ENCODE peak calls at places on chromosomes 11 and 22, in seven cellular contexts. K is activated CD4-positive, alpha-beta T cell treated with anti-CD3 and anti-CD28 coated beads, Interleukin-2, amount 50 U/mL, for 48 hours; A is dermis blood vessel endothelial cell; T is ovary; D is transverse colon; X is A673; P is iris pigment epithelial cell. E is an unnamed sample.

GRCh38 chr11:7896026-7896785 is 34.9 kb downstream of the OR10A6 start:
- DNase-seq in K (no peak), A (no peak), T (no peak), D (no peak), X (no peak), P (no peak), E (no peak)

GRCh38 chr11:133911169-133911568 is 45.6 kb downstream of the IGSF9B start:
- DNase-seq in K (no peak), A (peak; percentile 7), T (no peak), D (no peak), X (no peak), P (no peak), E (peak; percentile 25)

GRCh38 chr11:18312012-18312411 is 9.9 kb downstream of the HPS5 start:
- DNase-seq in K (no peak), A (peak; percentile 16), T (no peak), D (no peak), X (no peak), P (peak; percentile 63), E (no peak)

GRCh38 chr11:85805387-85805786 is 5.6 kb downstream of the SYTL2 start:
- DNase-seq in K (no peak), A (no peak), T (no peak), D (no peak), X (no peak), P (no peak), E (no peak)

GRCh38 chr11:40647290-40647689 is 812.2 kb downstream of the LRRC4C start:
- DNase-seq in K (no peak), A (no peak), T (no peak), D (no peak), X (no peak), P (no peak), E (no peak)

GRCh38 chr11:19398772-19399542 is 158.2 kb upstream of the E2F8 start:
- DNase-seq in K (no peak), A (no peak), T (peak; percentile 37), D (peak; percentile 30), X (no peak), P (peak; percentile 93), E (no peak)

GRCh38 chr11:97934572-97935208 is 1086.1 kb upstream of the CNTN5 start:
- DNase-seq in K (no peak), A (no peak), T (no peak), D (no peak), X (no peak), P (no peak), E (no peak)

GRCh38 chr22:27207907-27208306 is 550.5 kb downstream of the MIAT start:
- DNase-seq in K (no peak), A (no peak), T (no peak), D (no peak), X (peak; percentile 30), P (peak; percentile 40), E (no peak)

GRCh38 chr22:31753634-31754471 is at the start of gene DEPDC5:
- DNase-seq in K (peak; percentile 95), A (peak; percentile 95), T (peak; percentile 97), D (peak; percentile 98), X (peak; percentile 97), P (peak; percentile 90), E (peak; percentile 99)

E was measured in Calu3.